ENCODE peak calls at places on chromosomes 3 and 15, in eight cellular contexts. One of them, this sample, is unnamed.

GRCh38 chr3:140972833-140973232 is 31.2 kb downstream of the SLC25A36 start:
- DNase-seq in MV-4-11: no peak
- DNase-seq in SK-MEL-5: peak; percentile 65
- DNase-seq in NCI-H2107: no peak
- DNase-seq in CD8-positive, alpha-beta memory T cell: no peak
- DNase-seq in T-helper 1 cell: no peak
- DNase-seq in ACHN: peak; percentile 38
- DNase-seq in AG08396: no peak
- DNase-seq in this sample: no peak

GRCh38 chr3:33071946-33072345 is 25.0 kb downstream of the GLB1 start:
- DNase-seq in NCI-H2107: no peak
- DNase-seq in CD8-positive, alpha-beta memory T cell: no peak
- DNase-seq in ACHN: no peak
- DNase-seq in T-helper 1 cell: no peak
- DNase-seq in SK-MEL-5: no peak
- DNase-seq in MV-4-11: no peak
- DNase-seq in AG08396: no peak
- DNase-seq in this sample: no peak

GRCh38 chr15:56892651-56893348 is 25.6 kb upstream of the TCF12 start:
- DNase-seq in MV-4-11: no peak
- DNase-seq in AG08396: no peak
- DNase-seq in SK-MEL-5: no peak
- DNase-seq in T-helper 1 cell: no peak
- DNase-seq in ACHN: no peak
- DNase-seq in NCI-H2107: no peak
- DNase-seq in CD8-positive, alpha-beta memory T cell: no peak
- DNase-seq in this sample: no peak

GRCh38 chr3:171213178-171213577 is 186.7 kb upstream of the SLC2A2 start:
- DNase-seq in SK-MEL-5: no peak
- DNase-seq in NCI-H2107: no peak
- DNase-seq in ACHN: no peak
- DNase-seq in AG08396: no peak
- DNase-seq in CD8-positive, alpha-beta memory T cell: no peak
- DNase-seq in T-helper 1 cell: no peak
- DNase-seq in MV-4-11: no peak
- DNase-seq in this sample: no peak

GRCh38 chr3:25455316-25456232 is 27.5 kb downstream of the RARB start:
- DNase-seq in ACHN: no peak
- DNase-seq in CD8-positive, alpha-beta memory T cell: no peak
- DNase-seq in AG08396: peak; percentile 32
- DNase-seq in MV-4-11: no peak
- DNase-seq in SK-MEL-5: no peak
- DNase-seq in NCI-H2107: no peak
- DNase-seq in T-helper 1 cell: no peak
- DNase-seq in this sample: no peak

GRCh38 chr3:98263944-98264343 is at the start of gene OR5H6:
- DNase-seq in T-helper 1 cell: no peak
- DNase-seq in ACHN: no peak
- DNase-seq in SK-MEL-5: no peak
- DNase-seq in MV-4-11: no peak
- DNase-seq in CD8-positive, alpha-beta memory T cell: no peak
- DNase-seq in NCI-H2107: no peak
- DNase-seq in AG08396: no peak
- DNase-seq in this sample: no peak

GRCh38 chr15:74120426-74120825 is 10.0 kb upstream of the ISLR2 start:
- DNase-seq in SK-MEL-5: no peak
- DNase-seq in T-helper 1 cell: no peak
- DNase-seq in AG08396: no peak
- DNase-seq in MV-4-11: no peak
- DNase-seq in CD8-positive, alpha-beta memory T cell: no peak
- DNase-seq in NCI-H2107: no peak
- DNase-seq in ACHN: no peak
- DNase-seq in this sample: no peak

GRCh38 chr3:129313983-129314756 is 35.5 kb downstream of the HMCES start:
- DNase-seq in AG08396: peak; percentile 66
- DNase-seq in CD8-positive, alpha-beta memory T cell: no peak
- DNase-seq in ACHN: peak; percentile 27
- DNase-seq in MV-4-11: peak; percentile 17
- DNase-seq in SK-MEL-5: no peak
- DNase-seq in NCI-H2107: no peak
- DNase-seq in T-helper 1 cell: no peak
- DNase-seq in this sample: no peak

GRCh38 chr15:61527836-61528589 is 298.9 kb upstream of the RORA start:
- DNase-seq in MV-4-11: no peak
- DNase-seq in AG08396: no peak
- DNase-seq in CD8-positive, alpha-beta memory T cell: no peak
- DNase-seq in T-helper 1 cell: no peak
- DNase-seq in ACHN: no peak
- DNase-seq in NCI-H2107: no peak
- DNase-seq in SK-MEL-5: no peak
- DNase-seq in this sample: no peak

GRCh38 chr15:83092309-83092976 is 15.0 kb upstream of the TM6SF1 start:
- DNase-seq in T-helper 1 cell: no peak
- DNase-seq in CD8-positive, alpha-beta memory T cell: no peak
- DNase-seq in NCI-H2107: no peak
- DNase-seq in AG08396: no peak
- DNase-seq in ACHN: no peak
- DNase-seq in SK-MEL-5: peak; percentile 6
- DNase-seq in MV-4-11: peak; percentile 88
- DNase-seq in this sample: no peak

GRCh38 chr3:38345879-38346583 is 554 bp upstream of the XYLB start:
- DNase-seq in CD8-positive, alpha-beta memory T cell: no peak
- DNase-seq in NCI-H2107: no peak
- DNase-seq in AG08396: no peak
- DNase-seq in SK-MEL-5: no peak
- DNase-seq in MV-4-11: no peak
- DNase-seq in ACHN: no peak
- DNase-seq in T-helper 1 cell: no peak
- DNase-seq in this sample: no peak

GRCh38 chr3:65749066-65749465 is 289.7 kb downstream of the MAGI1 start:
- DNase-seq in CD8-positive, alpha-beta memory T cell: no peak
- DNase-seq in MV-4-11: no peak
- DNase-seq in SK-MEL-5: no peak
- DNase-seq in ACHN: no peak
- DNase-seq in AG08396: no peak
- DNase-seq in NCI-H2107: no peak
- DNase-seq in T-helper 1 cell: no peak
- DNase-seq in this sample: no peak

This sample was measured in lung.